ENCODE peak calls at places on chromosomes 6 and 20, in four cellular contexts. O, X, Y and I are unnamed samples. For H3K4me1, the result is how much of the 10 kb centered on the place peaks cover.

GRCh38 chr20:50126662-50127061 is 13.7 kb upstream of the UBE2V1 start:
- DNase-seq in O (peak), X (no peak), Y (no peak), I (peak)

GRCh38 chr6:35081426-35081851 is 59.7 kb downstream of the TCP11 start:
- DNase-seq in O (no peak), X (no peak), Y (no peak), I (no peak)

GRCh38 chr20:53162251-53162835 is 190.2 kb downstream of the TSHZ2 start:
- DNase-seq in O (peak), X (peak), Y (peak), I (no peak)

GRCh38 chr20:50561379-50562078 is 51.3 kb downstream of the PTPN1 start:
- DNase-seq in O (no peak), X (no peak), Y (no peak), I (no peak)

GRCh38 chr6:135568366-135568765 is 70.8 kb upstream of the AHI1 start:
- DNase-seq in O (peak), X (no peak), Y (no peak), I (no peak)

GRCh38 chr6:142381845-142382378 is 80.1 kb downstream of the ADGRG6 start:
- DNase-seq in O (no peak), X (no peak), Y (no peak), I (no peak)

GRCh38 chr20:13147071-13147961 is 73.8 kb upstream of the ISM1 start:
- DNase-seq in O (no peak), X (no peak), Y (peak), I (no peak)

GRCh38 chr6:35582315-35582714 is 69.6 kb upstream of the TULP1 start:
- DNase-seq in O (no peak), X (no peak), Y (no peak), I (no peak)

GRCh38 chr6:56840467-56841371 is 114.2 kb upstream of the BEND6 start:
- DNase-seq in O (no peak), X (no peak), Y (no peak), I (no peak)

GRCh38 chr20:52340036-52340634 is 148.6 kb upstream of the ZFP64 start:
- DNase-seq in O (no peak), X (no peak), Y (no peak), I (no peak)

GRCh38 chr6:57027301-57027700 is 19.2 kb upstream of the KIAA1586 start:
- DNase-seq in O (no peak), X (no peak), Y (no peak), I (no peak)

GRCh38 chr6:100203391-100203790 is 209.4 kb upstream of the MCHR2 start:
- DNase-seq in O (no peak), X (no peak), Y (no peak), I (no peak)

GRCh38 chr20:51531141-51531710 is 11.3 kb downstream of the NFATC2 start:
- DNase-seq in O (no peak), X (no peak), Y (no peak), I (no peak)

GRCh38 chr20:44494266-44494665 is 18.6 kb downstream of the TTPAL start:
- DNase-seq in O (no peak), X (no peak), Y (no peak), I (no peak)

GRCh38 chr6:165634486-165634885 is 28.6 kb downstream of the PDE10A start:
- DNase-seq in O (no peak), X (no peak), Y (no peak), I (no peak)

GRCh38 chr6:52098649-52099184 is 11.3 kb upstream of the PKHD1 start:
- DNase-seq in O (no peak), X (no peak), Y (no peak), I (no peak)

GRCh38 chr20:58747400-58747672 is 54.7 kb downstream of the NPEPL1 start:
- DNase-seq in O (peak), X (no peak), Y (no peak), I (no peak)

GRCh38 chr6:166584046-166584679 is 2.3 kb downstream of the RAMACL start:
- DNase-seq in O (no peak), X (no peak), Y (no peak), I (no peak)

GRCh38 chr20:64080013-64080812 is at the start of gene OPRL1:
- DNase-seq in O (no peak), X (peak), Y (no peak), I (no peak)

GRCh38 chr20:49325981-49326380 is 48.1 kb upstream of the ZNFX1 start:
- DNase-seq in O (no peak), X (no peak), Y (no peak), I (no peak)

GRCh38 chr20:33647603-33648395 is 14.3 kb upstream of the C20orf144 start:
- DNase-seq in O (peak), X (no peak), Y (no peak), I (no peak)

GRCh38 chr6:13141392-13141791 is 186.9 kb downstream of the TBC1D7 start:
- DNase-seq in O (no peak), X (no peak), Y (no peak), I (no peak)

GRCh38 chr6:156068870-156069269 is 613.2 kb upstream of the NOX3 start:
- DNase-seq in O (no peak), X (no peak), Y (no peak), I (no peak)

GRCh38 chr6:37624606-37625574 is 72.8 kb downstream of the MDGA1 start:
- DNase-seq in O (peak), X (no peak), Y (no peak), I (peak)

GRCh38 chr6:87921034-87921433 is 126.6 kb upstream of the SPACA1 start:
- DNase-seq in O (no peak), X (no peak), Y (no peak), I (no peak)
- H3K4me3 ChIP-seq in O (no peak), X (no peak), Y (no peak), I (no peak)

DNA sequence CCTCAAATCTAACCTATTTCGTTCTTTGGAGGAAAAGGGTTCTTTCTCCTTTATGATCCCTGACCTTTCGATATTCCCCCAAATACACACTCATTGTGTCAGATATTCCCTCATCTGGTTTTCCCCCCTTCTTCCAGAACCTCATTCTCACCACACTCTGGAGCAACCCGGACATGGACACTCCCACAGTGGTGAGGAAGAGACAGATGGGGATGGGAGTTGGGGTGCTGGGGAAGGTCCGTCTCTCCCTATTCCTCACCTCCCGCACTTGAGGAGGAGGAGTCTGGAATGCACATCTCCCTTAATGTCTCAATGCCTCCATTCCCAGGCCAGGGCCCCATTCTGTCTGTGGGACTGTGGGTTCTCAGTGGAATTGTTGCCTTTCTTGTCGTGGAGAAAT is 1.3 kb downstream of the SLC39A7 start:
- DNase-seq in O (no peak), X (no peak), Y (no peak), I (no peak)
- H3K4me1 ChIP-seq in O (under half), X (under half), Y (under half), I (half or more)

DNA sequence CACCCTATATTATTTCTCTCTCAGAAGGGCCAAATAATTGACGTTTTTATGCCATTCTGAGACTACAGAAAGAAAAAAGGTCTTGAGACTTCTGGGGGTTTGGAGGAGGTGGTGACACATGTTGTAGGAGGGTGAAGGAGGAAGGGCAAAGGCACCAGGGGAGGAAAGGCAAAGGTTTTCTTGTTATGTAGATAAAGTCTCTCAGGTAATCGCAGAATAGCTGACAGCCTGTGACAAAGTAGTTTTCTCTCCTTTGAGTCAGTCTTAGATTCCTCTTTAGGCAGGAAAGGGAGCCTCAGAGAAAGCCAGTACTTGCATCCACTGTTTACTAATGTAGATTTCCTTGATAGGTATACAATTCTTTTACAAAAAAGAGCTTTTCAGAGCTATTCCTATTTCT is 23.6 kb downstream of the OR2B2 start:
- DNase-seq in O (no peak), X (no peak), Y (no peak), I (no peak)
- H3K4me3 ChIP-seq in O (no peak), X (no peak), Y (no peak), I (no peak)

GRCh38 chr6:113089056-113089455 is 741.9 kb downstream of the RFPL4B start:
- DNase-seq in O (no peak), X (no peak), Y (no peak), I (no peak)
- H3K4me1 ChIP-seq in O (under half), X (under half), Y (under half), I (under half)